ENCODE peak calls at places on chromosomes 7 and 10, in eight cellular contexts. C is T-helper 1 cell, N is HTR-8/SVneo, R is amniotic stem cell, E is NCI-H1092 treated with DMSO at 0.1 percent for 48 hours, V is retina, J is foreskin fibroblast, T is suprapubic skin. B is an unnamed sample.

GRCh38 chr7:44609829-44610228 is 3.4 kb downstream of the OGDH start:
- DNase-seq in C (no peak), N (no peak), R (no peak), E (no peak), V (no peak), J (no peak), T (no peak), B (no peak)

GRCh38 chr7:105806592-105807266 is 69.7 kb downstream of the ATXN7L1 start:
- DNase-seq in C (no peak), N (peak; percentile 53), R (peak; percentile 46), E (no peak), V (no peak), J (peak; percentile 89), T (no peak), B (no peak)

GRCh38 chr7:155217629-155218028 is 80.0 kb upstream of the INSIG1 start:
- DNase-seq in C (no peak), N (no peak), R (no peak), E (no peak), V (no peak), J (no peak), T (no peak), B (no peak)

GRCh38 chr7:112495820-112496462 is 15.2 kb downstream of the LSMEM1 start:
- DNase-seq in C (no peak), N (peak; percentile 30), R (peak; percentile 8), E (peak; percentile 61), V (no peak), J (peak; percentile 82), T (no peak), B (peak; percentile 27)

GRCh38 chr10:16986406-16987128 is 143.0 kb downstream of the CUBN start:
- DNase-seq in C (no peak), N (no peak), R (no peak), E (no peak), V (peak; percentile 80), J (peak; percentile 93), T (no peak), B (no peak)

GRCh38 chr7:128379900-128380806 is 18.7 kb upstream of the PRRT4 start:
- DNase-seq in C (no peak), N (no peak), R (no peak), E (no peak), V (peak; percentile 46), J (no peak), T (peak; percentile 35), B (no peak)

GRCh38 chr10:15222511-15222910 is 54.0 kb upstream of the NMT2 start:
- DNase-seq in C (no peak), N (no peak), R (no peak), E (no peak), V (no peak), J (no peak), T (no peak), B (no peak)

GRCh38 chr7:30249986-30250774 is 34.2 kb upstream of the ZNRF2 start:
- DNase-seq in C (no peak), N (no peak), R (no peak), E (no peak), V (no peak), J (no peak), T (no peak), B (no peak)

GRCh38 chr10:78986419-78986818 is 82.3 kb upstream of the ZMIZ1 start:
- DNase-seq in C (no peak), N (no peak), R (no peak), E (no peak), V (no peak), J (peak; percentile 39), T (no peak), B (no peak)

GRCh38 chr10:91210014-91210413 is 10.4 kb upstream of the PCGF5 start:
- DNase-seq in C (no peak), N (no peak), R (no peak), E (peak; percentile 82), V (no peak), J (no peak), T (no peak), B (peak; percentile 55)

GRCh38 chr7:55360486-55360885 is 4.7 kb upstream of the LANCL2 start:
- DNase-seq in C (no peak), N (no peak), R (no peak), E (no peak), V (no peak), J (no peak), T (no peak), B (no peak)

GRCh38 chr10:79286318-79286951 is 60.8 kb upstream of the PPIF start:
- DNase-seq in C (peak; percentile 34), N (no peak), R (no peak), E (no peak), V (no peak), J (peak; percentile 75), T (no peak), B (peak; percentile 31)

B was measured in COR-L47.